ENCODE peak calls at places on chromosome 5, in six cellular contexts. B is PC-3, R is AG09319, F is GM20000, D is omental fat pad, Y is cardiac muscle cell. Z is an unnamed sample.
A peak's percentile ranks its signal among the peaks of the same experiment; 100 is the strongest.

GRCh38 chr5:140186155-140186753 is 11.3 kb downstream of the CYSTM1 start:
- DNase-seq in Y (no peak), R (no peak), B (no peak), D (no peak), F (no peak), Z (no peak)

GRCh38 chr5:85182344-85182743 is 797.7 kb upstream of the EDIL3 start:
- DNase-seq in R (no peak), F (no peak), Y (no peak), B (no peak), D (no peak), Z (no peak)

GRCh38 chr5:34621280-34622045 is 34.7 kb upstream of the RAI14 start:
- DNase-seq in Y (no peak), D (no peak), F (no peak), B (no peak), R (no peak), Z (no peak)

GRCh38 chr5:41962491-41962890 is 37.4 kb downstream of the FBXO4 start:
- DNase-seq in Y (no peak), D (no peak), B (no peak), F (no peak), R (no peak), Z (no peak)

GRCh38 chr5:102296229-102296817 is at the start of gene SLCO4C1:
- DNase-seq in B (no peak), R (no peak), D (no peak), Y (peak; percentile 81), F (peak; percentile 85), Z (no peak)

GRCh38 chr5:624118-624950 is 12.2 kb downstream of the CEP72 start:
- DNase-seq in F (no peak), Y (no peak), B (no peak), D (no peak), R (no peak), Z (no peak)

GRCh38 chr5:32989815-32990214 is 278.7 kb downstream of the NPR3 start:
- DNase-seq in D (no peak), Y (no peak), B (no peak), R (no peak), F (no peak), Z (no peak)

GRCh38 chr5:73686912-73687311 is 60.9 kb downstream of the ARHGEF28 start:
- DNase-seq in Y (no peak), R (no peak), B (no peak), D (no peak), F (peak; percentile 25), Z (no peak)

GRCh38 chr5:160133071-160133917 is 14.0 kb upstream of the PWWP2A start:
- DNase-seq in Y (peak; percentile 77), F (no peak), R (no peak), B (no peak), D (no peak), Z (no peak)

GRCh38 chr5:91384671-91385430 is 1.7 kb upstream of the ARRDC3 start:
- DNase-seq in R (peak; percentile 84), F (peak; percentile 74), B (peak; percentile 98), D (no peak), Y (peak; percentile 87), Z (peak; percentile 34)

GRCh38 chr5:72133212-72133990 is 26.1 kb downstream of the MAP1B start:
- DNase-seq in D (no peak), Y (no peak), R (no peak), F (no peak), B (peak; percentile 76), Z (no peak)

GRCh38 chr5:67267522-67268232 is 71.1 kb upstream of the CD180 start:
- DNase-seq in Y (no peak), B (no peak), F (no peak), R (no peak), D (no peak), Z (no peak)

GRCh38 chr5:141330299-141331080 is at the start of gene PCDHGA1:
- DNase-seq in B (peak; percentile 26), F (peak; percentile 63), R (peak; percentile 34), Y (no peak), D (no peak), Z (no peak)

GRCh38 chr5:103034662-103035392 is 85.1 kb downstream of the GIN1 start:
- DNase-seq in F (no peak), Y (no peak), B (no peak), D (no peak), R (no peak), Z (no peak)

GRCh38 chr5:128965011-128965637 is at the start of gene SLC27A6:
- DNase-seq in F (no peak), Y (peak; percentile 79), D (no peak), R (no peak), B (no peak), Z (peak; percentile 43)

GRCh38 chr5:109589983-109590382 is 99.7 kb upstream of the MAN2A1 start:
- DNase-seq in B (peak; percentile 1), F (no peak), D (no peak), R (no peak), Y (no peak), Z (no peak)

GRCh38 chr5:74538206-74538661 is 102.3 kb downstream of the ENC1 start:
- DNase-seq in F (no peak), R (peak; percentile 72), Y (no peak), B (no peak), D (no peak), Z (no peak)

GRCh38 chr5:146667633-146668032 is 151.6 kb upstream of the GPR151 start:
- DNase-seq in D (no peak), F (no peak), B (peak; percentile 52), R (no peak), Y (no peak), Z (no peak)

GRCh38 chr5:662751-663435 is 30.3 kb downstream of the TPPP start:
- DNase-seq in Y (no peak), B (no peak), R (no peak), F (no peak), D (no peak), Z (no peak)

GRCh38 chr5:161507591-161507990 is 38.9 kb downstream of the GABRB2 start:
- DNase-seq in F (no peak), B (no peak), Y (no peak), R (no peak), D (no peak), Z (no peak)

GRCh38 chr5:14009575-14009974 is 65.1 kb upstream of the DNAH5 start:
- DNase-seq in F (no peak), B (peak; percentile 68), Y (no peak), D (no peak), R (no peak), Z (no peak)

GRCh38 chr5:52269395-52269794 is 518.3 kb upstream of the ITGA1 start:
- DNase-seq in D (no peak), Y (no peak), F (no peak), R (no peak), B (no peak), Z (no peak)

GRCh38 chr5:77866198-77866597 is 90.1 kb upstream of the TBCA start:
- DNase-seq in F (no peak), R (no peak), B (no peak), D (no peak), Y (no peak), Z (no peak)
- TF ChIP-seq CTCF in F (no peak), R (no peak), B (no peak), D (no peak), Y (no peak), Z (no peak)

GRCh38 chr5:180590543-180591248 is 603 bp downstream of the SCGB3A1 start:
- DNase-seq in B (no peak), F (peak; percentile 27), Y (no peak), R (no peak), D (no peak), Z (no peak)
- TF ChIP-seq CTCF in B (no peak), F (no peak), Y (no peak), R (no peak), D (no peak), Z (no peak)

DNA sequence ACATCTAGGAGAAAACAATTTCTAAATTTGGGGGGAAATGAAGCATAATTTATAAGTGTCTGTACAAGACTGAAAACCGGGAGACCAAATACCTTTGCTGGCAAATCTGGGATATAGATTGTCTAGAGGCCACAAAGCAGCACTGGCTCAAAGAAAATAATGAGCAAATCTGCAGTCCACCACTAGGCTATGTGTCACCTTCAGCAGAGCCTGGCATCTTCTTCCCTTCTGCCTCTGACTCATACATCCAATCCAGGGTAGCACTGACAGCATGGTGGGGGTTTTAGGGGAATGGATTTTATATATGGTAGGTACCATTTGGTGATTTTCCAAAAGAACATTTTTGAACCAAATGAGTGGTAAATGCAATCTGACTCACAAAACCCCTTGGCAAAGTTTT is 12.8 kb downstream of the FAM81B start:
- DNase-seq in Y (no peak), B (peak; percentile 32), D (no peak), R (no peak), F (no peak), Z (no peak)
- TF ChIP-seq CTCF in Y (no peak), B (no peak), D (no peak), R (no peak), F (no peak), Z (no peak)

GRCh38 chr5:148309019-148309418 is 3.2 kb upstream of the SPINK7 start:
- DNase-seq in Y (no peak), D (no peak), R (no peak), B (no peak), F (no peak), Z (no peak)

GRCh38 chr5:148309746-148310145 is 2.5 kb upstream of the SPINK7 start:
- DNase-seq in D (no peak), F (no peak), Y (no peak), B (no peak), R (no peak), Z (no peak)

GRCh38 chr5:148311516-148311915 is 707 bp upstream of the SPINK7 start:
- DNase-seq in Y (no peak), R (no peak), D (no peak), F (no peak), B (peak; percentile 23), Z (no peak)

GRCh38 chr5:148312159-148312558 is at the start of gene SPINK7:
- DNase-seq in Y (no peak), F (no peak), D (no peak), R (no peak), B (peak; percentile 47), Z (no peak)

DNA sequence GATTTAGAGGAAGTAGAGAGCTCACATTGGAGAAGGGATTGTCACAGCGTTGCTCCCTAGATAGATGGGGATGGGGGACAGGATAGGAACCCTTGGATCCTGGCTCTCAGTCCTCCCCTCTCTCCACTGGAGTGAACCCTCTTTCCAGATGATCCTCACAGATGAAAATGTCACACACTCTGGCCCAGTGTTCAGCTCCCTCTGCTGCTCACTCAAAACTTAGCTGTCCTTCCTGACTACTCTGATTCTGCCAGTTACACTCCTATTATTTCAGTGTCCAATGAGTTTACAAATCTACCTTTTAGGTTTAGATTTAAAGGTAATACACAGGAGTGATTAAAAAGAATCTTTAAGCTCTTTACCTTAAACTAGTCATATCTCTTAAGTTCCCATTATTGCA is 5.8 kb upstream of the SPINK7 start:
- DNase-seq in B (peak; percentile 42), F (no peak), R (no peak), Y (no peak), D (no peak), Z (no peak)
- TF ChIP-seq CTCF in B (peak; percentile 55), F (no peak), R (no peak), Y (no peak), D (no peak), Z (no peak)

GRCh38 chr5:6573651-6574101 is 59.2 kb downstream of the NSUN2 start:
- DNase-seq in D (no peak), B (no peak), F (no peak), Y (peak; percentile 8), R (no peak), Z (no peak)
- TF ChIP-seq CTCF in D (no peak), B (peak; percentile 30), F (no peak), Y (no peak), R (no peak), Z (no peak)

Z was measured in D721Med.